ENCODE peak calls at places on chromosome 3, in eight cellular contexts. One of them, this sample, is unnamed.
A peak's percentile ranks its signal among the peaks of the same experiment; 100 is the strongest.

GRCh38 chr3:182713743-182714517 is 79.4 kb upstream of the ATP11B start:
- DNase-seq in GDM1: peak; percentile 7
- DNase-seq in activated CD4-positive, alpha-beta T cell treated with anti-CD3 and anti-CD28 coated beads for 48 hours: no peak
- DNase-seq in NCI-H510A treated with DMSO at 0.1 percent for 48 hours: peak; percentile 89
- DNase-seq in amygdala: no peak
- DNase-seq in amniotic epithelial cell: peak; percentile 91
- DNase-seq in PC-3: peak; percentile 81
- DNase-seq in NCI-H524 treated with DMSO at 0.1 percent for 48 hours: peak; percentile 46
- DNase-seq in this sample: peak; percentile 60

GRCh38 chr3:47475029-47475569 is 642 bp downstream of the SCAP start:
- DNase-seq in GDM1: no peak
- DNase-seq in amniotic epithelial cell: peak; percentile 38
- DNase-seq in NCI-H510A treated with DMSO at 0.1 percent for 48 hours: no peak
- DNase-seq in activated CD4-positive, alpha-beta T cell treated with anti-CD3 and anti-CD28 coated beads for 48 hours: peak; percentile 9
- DNase-seq in NCI-H524 treated with DMSO at 0.1 percent for 48 hours: no peak
- DNase-seq in amygdala: no peak
- DNase-seq in PC-3: peak; percentile 51
- DNase-seq in this sample: peak; percentile 22

GRCh38 chr3:140206196-140207040 is 271.4 kb downstream of the CLSTN2 start:
- DNase-seq in amniotic epithelial cell: peak; percentile 1
- DNase-seq in amygdala: no peak
- DNase-seq in NCI-H524 treated with DMSO at 0.1 percent for 48 hours: peak; percentile 97
- DNase-seq in NCI-H510A treated with DMSO at 0.1 percent for 48 hours: peak; percentile 31
- DNase-seq in PC-3: peak; percentile 3
- DNase-seq in GDM1: no peak
- DNase-seq in activated CD4-positive, alpha-beta T cell treated with anti-CD3 and anti-CD28 coated beads for 48 hours: no peak
- DNase-seq in this sample: peak; percentile 64

GRCh38 chr3:10017636-10018292 is 8.5 kb upstream of the FANCD2 start:
- DNase-seq in activated CD4-positive, alpha-beta T cell treated with anti-CD3 and anti-CD28 coated beads for 48 hours: peak; percentile 80
- DNase-seq in PC-3: peak; percentile 74
- DNase-seq in amygdala: no peak
- DNase-seq in GDM1: no peak
- DNase-seq in NCI-H510A treated with DMSO at 0.1 percent for 48 hours: no peak
- DNase-seq in amniotic epithelial cell: peak; percentile 85
- DNase-seq in NCI-H524 treated with DMSO at 0.1 percent for 48 hours: no peak
- DNase-seq in this sample: peak; percentile 95

GRCh38 chr3:33525232-33525631 is 85.0 kb upstream of the UBP1 start:
- DNase-seq in NCI-H524 treated with DMSO at 0.1 percent for 48 hours: no peak
- DNase-seq in activated CD4-positive, alpha-beta T cell treated with anti-CD3 and anti-CD28 coated beads for 48 hours: no peak
- DNase-seq in PC-3: peak; percentile 5
- DNase-seq in amygdala: no peak
- DNase-seq in GDM1: no peak
- DNase-seq in NCI-H510A treated with DMSO at 0.1 percent for 48 hours: no peak
- DNase-seq in amniotic epithelial cell: no peak
- DNase-seq in this sample: no peak

GRCh38 chr3:10706156-10707088 is 109.6 kb upstream of the SLC6A11 start:
- DNase-seq in activated CD4-positive, alpha-beta T cell treated with anti-CD3 and anti-CD28 coated beads for 48 hours: no peak
- DNase-seq in GDM1: no peak
- DNase-seq in NCI-H524 treated with DMSO at 0.1 percent for 48 hours: no peak
- DNase-seq in NCI-H510A treated with DMSO at 0.1 percent for 48 hours: no peak
- DNase-seq in amniotic epithelial cell: no peak
- DNase-seq in PC-3: peak; percentile 8
- DNase-seq in amygdala: no peak
- DNase-seq in this sample: no peak

GRCh38 chr3:32410367-32411246 is 19.0 kb downstream of the CMTM7 start:
- DNase-seq in PC-3: no peak
- DNase-seq in NCI-H510A treated with DMSO at 0.1 percent for 48 hours: peak; percentile 58
- DNase-seq in amniotic epithelial cell: no peak
- DNase-seq in activated CD4-positive, alpha-beta T cell treated with anti-CD3 and anti-CD28 coated beads for 48 hours: no peak
- DNase-seq in amygdala: no peak
- DNase-seq in NCI-H524 treated with DMSO at 0.1 percent for 48 hours: peak; percentile 91
- DNase-seq in GDM1: no peak
- DNase-seq in this sample: peak; percentile 14

GRCh38 chr3:102301155-102301554 is 133.7 kb upstream of the ZPLD1 start:
- DNase-seq in NCI-H524 treated with DMSO at 0.1 percent for 48 hours: no peak
- DNase-seq in NCI-H510A treated with DMSO at 0.1 percent for 48 hours: no peak
- DNase-seq in amniotic epithelial cell: no peak
- DNase-seq in GDM1: no peak
- DNase-seq in amygdala: no peak
- DNase-seq in PC-3: no peak
- DNase-seq in activated CD4-positive, alpha-beta T cell treated with anti-CD3 and anti-CD28 coated beads for 48 hours: no peak
- DNase-seq in this sample: no peak

GRCh38 chr3:55090746-55091145 is 162.9 kb upstream of the LRTM1 start:
- DNase-seq in amygdala: no peak
- DNase-seq in NCI-H510A treated with DMSO at 0.1 percent for 48 hours: peak; percentile 18
- DNase-seq in PC-3: no peak
- DNase-seq in NCI-H524 treated with DMSO at 0.1 percent for 48 hours: no peak
- DNase-seq in activated CD4-positive, alpha-beta T cell treated with anti-CD3 and anti-CD28 coated beads for 48 hours: no peak
- DNase-seq in GDM1: no peak
- DNase-seq in amniotic epithelial cell: no peak
- DNase-seq in this sample: no peak

GRCh38 chr3:186746008-186746407 is 28.8 kb downstream of the KNG1 start:
- DNase-seq in amygdala: no peak
- DNase-seq in amniotic epithelial cell: peak; percentile 82
- DNase-seq in NCI-H510A treated with DMSO at 0.1 percent for 48 hours: no peak
- DNase-seq in NCI-H524 treated with DMSO at 0.1 percent for 48 hours: no peak
- DNase-seq in activated CD4-positive, alpha-beta T cell treated with anti-CD3 and anti-CD28 coated beads for 48 hours: peak; percentile 14
- DNase-seq in GDM1: peak; percentile 55
- DNase-seq in PC-3: no peak
- DNase-seq in this sample: peak; percentile 30